ENCODE peak calls at places on chromosomes 2 and 18, in six cellular contexts. B, I, V, A, Y and X are unnamed samples.

GRCh38 chr2:53863538-53864227 is 3.9 kb upstream of the GPR75 start:
- DNase-seq in B (no peak), I (no peak), V (no peak), A (no peak), Y (no peak), X (no peak)

GRCh38 chr2:95390272-95390880 is 12.1 kb upstream of the FAHD2A start:
- DNase-seq in B (no peak), I (no peak), V (no peak), A (no peak), Y (no peak), X (no peak)

GRCh38 chr18:30634249-30634648 is 408.3 kb downstream of the DSC3 start:
- DNase-seq in B (no peak), I (no peak), V (no peak), A (no peak), Y (no peak), X (no peak)

GRCh38 chr2:67841711-67842110 is 221.1 kb downstream of the C1D start:
- DNase-seq in B (no peak), I (no peak), V (no peak), A (no peak), Y (no peak), X (no peak)

GRCh38 chr2:290090-290722 is 2.3 kb upstream of the ALKAL2 start:
- DNase-seq in B (peak), I (peak), V (no peak), A (peak), Y (peak), X (no peak)

GRCh38 chr2:136032817-136033216 is 47.4 kb upstream of the DARS1 start:
- DNase-seq in B (no peak), I (no peak), V (no peak), A (no peak), Y (no peak), X (no peak)

GRCh38 chr2:84881581-84882414 is 914 bp upstream of the TRABD2A start:
- DNase-seq in B (peak), I (peak), V (peak), A (peak), Y (peak), X (peak)

GRCh38 chr2:104476075-104476474 is 377.8 kb upstream of the POU3F3 start:
- DNase-seq in B (no peak), I (no peak), V (no peak), A (no peak), Y (no peak), X (no peak)

GRCh38 chr2:159228006-159228655 is 58.4 kb downstream of the WDSUB1 start:
- DNase-seq in B (no peak), I (no peak), V (no peak), A (no peak), Y (no peak), X (no peak)

GRCh38 chr18:40867452-40867851 is 1087.6 kb upstream of the PIK3C3 start:
- DNase-seq in B (peak), I (no peak), V (no peak), A (no peak), Y (no peak), X (no peak)

GRCh38 chr2:42593282-42593681 is 24.9 kb downstream of the MTA3 start:
- DNase-seq in B (no peak), I (no peak), V (no peak), A (no peak), Y (no peak), X (no peak)

GRCh38 chr2:42602218-42602936 is 33.9 kb downstream of the MTA3 start:
- DNase-seq in B (no peak), I (no peak), V (no peak), A (no peak), Y (no peak), X (no peak)

GRCh38 chr2:42602937-42603219 is 34.4 kb downstream of the MTA3 start:
- DNase-seq in B (no peak), I (no peak), V (no peak), A (no peak), Y (no peak), X (no peak)

GRCh38 chr2:42601076-42601475 is 32.6 kb downstream of the MTA3 start:
- DNase-seq in B (peak), I (no peak), V (no peak), A (no peak), Y (no peak), X (no peak)

DNA sequence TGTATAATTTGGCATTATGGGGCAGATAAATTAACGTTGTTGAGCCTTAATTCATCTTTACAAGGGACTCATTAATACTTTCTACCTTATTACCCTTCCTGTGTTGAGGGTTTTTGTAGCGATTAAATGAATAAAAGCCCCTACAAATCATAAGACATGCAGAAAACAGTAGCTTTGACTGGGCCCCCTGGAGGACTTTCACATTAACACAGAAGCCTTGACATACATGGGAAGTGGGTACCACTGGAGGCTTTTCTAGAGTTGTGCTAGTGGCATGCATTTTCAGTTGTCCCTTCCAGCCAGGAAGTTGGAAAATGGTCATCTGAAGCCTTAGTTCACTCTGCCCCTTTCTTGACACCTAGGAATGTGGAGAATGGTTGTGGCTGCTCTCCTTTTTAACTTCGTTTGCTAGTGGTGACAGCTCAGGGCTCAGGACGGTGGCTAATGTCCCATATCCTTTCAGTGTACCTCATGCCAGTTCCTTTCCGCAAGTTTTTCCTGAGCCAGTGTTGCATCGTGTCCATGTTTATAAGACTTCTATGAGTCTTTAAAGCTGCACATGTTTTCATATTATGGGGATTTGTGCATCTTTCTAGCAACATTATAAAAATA is 30.3 kb downstream of the MTA3 start:
- DNase-seq in B (no peak), I (no peak), V (no peak), A (no peak), Y (no peak), X (peak)
- H3K4me3 ChIP-seq in B (no peak), I (no peak), V (no peak), A (no peak), Y (no peak), X (no peak)

DNA sequence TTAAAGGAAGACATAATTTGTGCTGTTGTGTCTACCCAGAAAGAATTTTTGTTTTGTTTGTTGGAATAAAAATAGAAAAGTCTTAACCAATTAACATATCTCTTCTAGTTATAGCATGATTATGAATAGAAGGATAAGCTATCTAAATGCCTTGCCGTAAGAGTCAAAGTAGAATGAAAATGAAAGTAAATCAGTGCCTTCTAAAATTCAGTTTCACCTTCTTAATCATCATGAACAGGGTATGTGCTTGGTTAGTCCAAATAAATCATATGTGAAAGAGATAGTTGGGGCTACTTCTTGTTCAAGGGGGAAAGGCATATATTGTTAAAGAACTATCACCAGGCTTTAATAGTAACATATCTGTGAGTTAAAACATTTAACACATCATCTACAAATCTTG is 91.5 kb downstream of the GULP1 start:
- DNase-seq in B (peak), I (no peak), V (peak), A (no peak), Y (no peak), X (no peak)
- H3K4me3 ChIP-seq in B (peak), I (peak), V (no peak), A (no peak), Y (no peak), X (no peak)

DNA sequence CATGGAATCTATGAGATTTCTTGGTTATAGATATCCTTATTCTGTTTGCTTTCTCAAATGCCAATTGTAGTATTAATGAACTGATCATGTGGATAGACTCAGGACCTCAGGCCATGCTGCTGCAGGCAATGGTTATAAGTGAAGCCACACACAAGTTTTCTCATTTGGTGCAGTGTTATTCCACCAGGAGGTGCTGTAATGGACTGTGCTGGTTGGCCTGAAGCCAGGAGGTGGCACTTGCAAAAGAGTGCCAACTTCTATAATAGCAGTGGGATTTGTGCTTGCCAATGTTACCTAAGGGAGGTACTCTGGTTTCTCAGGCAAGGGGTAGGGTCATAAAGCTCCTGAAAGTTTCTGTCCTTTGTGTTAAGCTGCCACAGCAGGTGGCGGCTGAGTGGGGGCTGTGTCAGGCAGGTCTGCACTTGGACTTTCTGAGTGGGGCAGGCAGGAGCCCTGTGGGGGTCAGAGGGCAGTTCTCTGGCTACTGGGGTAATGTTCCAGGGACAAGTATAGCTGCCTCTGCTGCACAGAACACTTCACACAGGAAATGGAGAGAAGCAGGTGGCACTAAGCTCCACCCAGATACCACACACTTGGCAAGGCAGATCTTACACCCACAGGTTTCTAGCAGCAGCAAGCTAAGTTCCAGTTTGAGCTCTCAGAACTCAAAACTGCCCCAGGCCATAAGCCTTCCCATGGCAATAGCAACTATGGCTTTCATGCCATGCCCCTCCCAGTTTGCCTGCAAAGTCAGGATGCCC is 352.6 kb upstream of the CWC22 start:
- DNase-seq in B (no peak), I (no peak), V (peak), A (no peak), Y (no peak), X (peak)
- H3K4me3 ChIP-seq in B (no peak), I (no peak), V (peak), A (no peak), Y (no peak), X (no peak)

GRCh38 chr2:240232961-240233890 is 92.8 kb upstream of the OTOS start:
- DNase-seq in B (peak), I (peak), V (peak), A (peak), Y (peak), X (peak)
- H3K4me3 ChIP-seq in B (peak), I (peak), V (peak), A (peak), Y (peak), X (no peak)